ENCODE peak calls at places on chromosome 3, in nine cellular contexts. O is foreskin fibroblast; J is right cardiac atrium; D is neural progenitor cell; B is right atrium auricular region; E is CD4-positive, alpha-beta memory T cell; H is Caco-2; V is AG04449; I is Jurkat, Clone E6-1. P is an unnamed sample.

GRCh38 chr3:165817160-165817709 is 20.0 kb downstream of the BCHE start:
- DNase-seq in O (no peak), J (no peak), D (no peak), B (no peak), E (no peak), H (no peak), V (no peak), I (no peak), P (no peak)

GRCh38 chr3:26657406-26657976 is 34.9 kb downstream of the LRRC3B start:
- DNase-seq in O (no peak), J (no peak), D (no peak), B (no peak), E (no peak), H (no peak), V (no peak), I (no peak), P (peak)

GRCh38 chr3:71805691-71806090 is 20.7 kb upstream of the PROK2 start:
- DNase-seq in O (no peak), J (no peak), D (no peak), B (no peak), E (no peak), H (no peak), V (no peak), I (no peak), P (no peak)

GRCh38 chr3:23272820-23273219 is 69.7 kb downstream of the UBE2E2 start:
- DNase-seq in O (peak), J (no peak), D (no peak), B (no peak), E (no peak), H (no peak), V (no peak), I (no peak), P (no peak)

GRCh38 chr3:29611252-29611651 is 330.4 kb downstream of the RBMS3 start:
- DNase-seq in O (no peak), J (no peak), D (no peak), B (no peak), E (no peak), H (no peak), V (no peak), I (no peak), P (no peak)

GRCh38 chr3:100732435-100732834 is 23.1 kb downstream of the TFG start:
- DNase-seq in O (no peak), J (no peak), D (no peak), B (no peak), E (no peak), H (no peak), V (no peak), I (no peak), P (no peak)

GRCh38 chr3:196633658-196634151 is 5.8 kb upstream of the NRROS start:
- DNase-seq in O (no peak), J (peak), D (no peak), B (no peak), E (no peak), H (no peak), V (no peak), I (no peak), P (no peak)

GRCh38 chr3:155983834-155984474 is 113.5 kb downstream of the GMPS start:
- DNase-seq in O (no peak), J (no peak), D (no peak), B (no peak), E (no peak), H (peak), V (no peak), I (peak), P (no peak)

GRCh38 chr3:194095902-194096301 is 40.0 kb upstream of the HES1 start:
- DNase-seq in O (no peak), J (no peak), D (no peak), B (no peak), E (no peak), H (no peak), V (no peak), I (no peak), P (no peak)

GRCh38 chr3:149151843-149152242 is 22.4 kb downstream of the HPS3 start:
- DNase-seq in O (peak), J (no peak), D (no peak), B (no peak), E (no peak), H (no peak), V (peak), I (no peak), P (no peak)
- H3K4me3 ChIP-seq in O (no peak), J (no peak), D (no peak), B (no peak), E (no peak), H (no peak), V (no peak), I (no peak), P (no peak)

DNA sequence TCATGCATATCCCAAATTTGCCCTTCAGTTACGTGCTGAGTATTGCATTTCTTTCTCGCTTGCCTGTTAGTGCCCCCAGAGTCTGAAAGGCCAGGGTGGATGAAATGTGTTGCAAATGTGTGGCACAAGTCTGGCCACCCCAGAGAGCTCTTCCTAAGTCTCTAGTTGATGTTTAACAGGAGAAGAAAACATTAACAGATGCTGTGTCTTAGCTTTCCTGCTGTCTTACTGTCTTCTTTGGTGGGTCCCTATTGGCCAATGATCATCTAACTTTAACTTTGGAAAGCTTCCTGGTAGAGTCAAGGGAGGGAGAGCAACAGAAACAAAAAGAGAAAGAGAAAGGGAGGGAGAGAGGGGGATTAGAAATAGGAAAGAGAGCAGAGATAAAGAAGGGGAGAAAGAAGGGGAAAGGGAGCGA is 76.7 kb upstream of the P3H2 start:
- DNase-seq in O (peak), J (no peak), D (peak), B (no peak), E (no peak), H (peak), V (no peak), I (no peak), P (peak)
- H3K4me3 ChIP-seq in O (no peak), J (no peak), D (peak), B (no peak), E (no peak), H (no peak), V (no peak), I (no peak), P (no peak)

DNA sequence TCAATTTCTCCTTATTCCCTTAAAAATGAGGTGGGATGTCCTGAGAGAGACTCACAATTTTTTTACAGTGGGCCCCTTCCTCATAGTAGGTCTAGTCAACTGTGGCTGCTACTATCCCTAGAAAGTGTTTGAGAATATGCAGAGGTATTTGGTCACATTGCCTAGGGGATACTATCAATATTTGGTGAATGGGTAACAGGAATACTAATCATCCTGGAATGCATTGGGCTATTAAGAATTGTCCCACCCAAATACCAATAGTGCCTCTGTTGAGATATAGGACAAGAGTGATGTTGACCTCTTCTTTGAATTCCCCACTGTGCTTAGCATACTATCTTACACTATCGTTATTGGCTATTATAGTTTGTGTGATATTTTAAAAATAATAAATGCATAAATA is 389.4 kb downstream of the DIPK2A start:
- DNase-seq in O (peak), J (no peak), D (no peak), B (no peak), E (no peak), H (peak), V (no peak), I (no peak), P (no peak)
- H3K4me3 ChIP-seq in O (no peak), J (no peak), D (no peak), B (no peak), E (no peak), H (no peak), V (no peak), I (no peak), P (no peak)

GRCh38 chr3:159764211-159765024 is 224.2 kb upstream of the IL12A start:
- DNase-seq in O (peak), J (peak), D (peak), B (peak), E (no peak), H (peak), V (no peak), I (no peak), P (no peak)

GRCh38 chr3:159762238-159762637 is 226.4 kb upstream of the IL12A start:
- DNase-seq in O (peak), J (no peak), D (peak), B (no peak), E (no peak), H (peak), V (no peak), I (no peak), P (no peak)

GRCh38 chr3:159765025-159765859 is 223.4 kb upstream of the IL12A start:
- DNase-seq in O (peak), J (peak), D (peak), B (peak), E (no peak), H (peak), V (peak), I (no peak), P (peak)

GRCh38 chr3:159762981-159763465 is 225.6 kb upstream of the IL12A start:
- DNase-seq in O (peak), J (peak), D (peak), B (peak), E (no peak), H (peak), V (no peak), I (peak), P (no peak)

DNA sequence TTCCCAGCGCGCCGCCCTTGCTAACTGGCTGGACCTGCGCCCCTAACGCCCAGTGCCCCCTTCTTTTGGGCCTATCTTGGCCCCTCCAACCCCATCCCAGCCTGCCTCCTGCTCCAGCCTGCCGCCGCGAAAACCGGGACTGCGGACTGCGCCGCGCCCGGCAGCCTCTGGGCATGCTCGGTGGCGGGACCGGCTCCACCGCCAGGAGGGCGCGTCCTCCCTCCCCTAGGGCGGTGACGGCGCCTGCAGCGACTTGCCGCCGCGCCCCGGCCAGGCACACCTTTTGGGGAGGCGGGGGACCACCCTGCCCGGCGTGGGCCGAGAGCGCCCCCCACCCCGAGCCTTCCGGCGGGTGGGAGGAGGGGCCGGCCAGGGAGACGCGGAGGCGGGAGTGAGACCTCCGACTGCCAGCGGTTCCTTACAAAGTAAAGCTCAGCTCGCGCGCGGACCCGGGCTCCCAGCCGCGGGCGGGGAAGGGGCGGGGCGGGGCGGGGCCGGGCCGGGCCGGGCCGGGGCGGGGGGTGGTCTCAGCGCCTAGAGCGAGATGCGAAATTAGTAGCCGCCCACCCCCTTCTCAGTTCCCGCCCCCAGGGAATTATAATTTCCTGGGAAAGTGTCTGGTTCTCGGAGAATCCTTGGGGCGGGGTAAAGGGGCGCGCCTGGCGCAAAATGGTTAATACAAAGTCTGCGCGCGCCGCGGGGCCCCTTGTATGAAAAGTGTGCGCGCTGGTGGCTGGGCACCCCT is 225.0 kb upstream of the IL12A start:
- DNase-seq in O (peak), J (peak), D (peak), B (peak), E (no peak), H (peak), V (no peak), I (peak), P (no peak)
- H3K4me3 ChIP-seq in O (peak), J (peak), D (peak), B (peak), E (peak), H (peak), V (peak), I (peak), P (peak)

GRCh38 chr3:150631515-150632221 is 28.5 kb downstream of the SELENOT start:
- DNase-seq in O (no peak), J (no peak), D (no peak), B (no peak), E (no peak), H (no peak), V (no peak), I (no peak), P (no peak)

GRCh38 chr3:150623945-150624344 is 20.8 kb downstream of the SELENOT start:
- DNase-seq in O (peak), J (no peak), D (no peak), B (no peak), E (no peak), H (no peak), V (no peak), I (no peak), P (no peak)

GRCh38 chr3:150626148-150626930 is 23.2 kb downstream of the SELENOT start:
- DNase-seq in O (no peak), J (no peak), D (no peak), B (no peak), E (no peak), H (no peak), V (no peak), I (no peak), P (no peak)

GRCh38 chr3:150627557-150627956 is 24.4 kb downstream of the SELENOT start:
- DNase-seq in O (no peak), J (no peak), D (no peak), B (no peak), E (no peak), H (no peak), V (no peak), I (no peak), P (no peak)
- H3K4me3 ChIP-seq in O (no peak), J (no peak), D (no peak), B (no peak), E (no peak), H (no peak), V (no peak), I (no peak), P (no peak)

DNA sequence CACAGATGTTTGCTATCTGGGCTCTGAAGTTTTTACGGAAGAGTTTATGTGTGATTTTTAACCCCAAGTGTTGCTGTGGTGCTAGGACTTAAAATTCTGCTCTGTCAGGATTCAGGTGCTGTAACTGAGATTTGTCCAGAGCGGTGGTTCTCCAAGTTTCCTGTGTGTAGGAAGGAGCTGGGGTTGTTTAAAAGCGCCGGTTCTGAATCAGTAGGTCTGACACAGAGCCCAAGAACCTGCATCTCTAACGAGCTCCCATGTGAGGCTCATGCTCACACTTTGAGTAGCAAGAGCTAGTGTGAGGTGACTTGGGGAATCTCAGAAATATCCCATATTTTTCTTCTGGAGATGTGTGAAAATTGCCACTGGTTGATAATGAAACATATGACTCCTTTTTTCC is 325.5 kb downstream of the SATB1 start:
- DNase-seq in O (peak), J (no peak), D (no peak), B (no peak), E (no peak), H (no peak), V (no peak), I (no peak), P (no peak)
- H3K4me3 ChIP-seq in O (no peak), J (no peak), D (no peak), B (no peak), E (no peak), H (no peak), V (no peak), I (no peak), P (no peak)

GRCh38 chr3:55484191-55484644 is 2.9 kb downstream of the WNT5A start:
- DNase-seq in O (peak), J (peak), D (peak), B (no peak), E (no peak), H (no peak), V (no peak), I (no peak), P (no peak)
- H3K4me3 ChIP-seq in O (peak), J (no peak), D (peak), B (no peak), E (no peak), H (no peak), V (peak), I (no peak), P (peak)

GRCh38 chr3:53709856-53710674 is 136.2 kb downstream of the CHDH start:
- DNase-seq in O (peak), J (peak), D (peak), B (peak), E (peak), H (peak), V (no peak), I (peak), P (no peak)
- H3K4me3 ChIP-seq in O (no peak), J (no peak), D (no peak), B (no peak), E (no peak), H (no peak), V (no peak), I (no peak), P (no peak)

P was measured in kidney epithelial cell.